ENCODE peak calls at places on chromosomes 12 and 14, in nine cellular contexts. One of them, this sample, is unnamed.

GRCh38 chr12:132218915-132219314 is 74.7 kb downstream of the NOC4L start:
- DNase-seq in HS-5: no peak
- DNase-seq in AML-193: peak
- DNase-seq in nephron progenitor cell: peak
- DNase-seq in pancreas: peak
- DNase-seq in NCI-H748 treated with DMSO at 0.1 percent for 48 hours: peak
- DNase-seq in occipital lobe: no peak
- DNase-seq in sciatic nerve: no peak
- DNase-seq in activated naive CD4-positive, alpha-beta T cell: peak
- DNase-seq in this sample: peak

GRCh38 chr14:34489324-34489723 is 27.3 kb upstream of the SPTSSA start:
- DNase-seq in HS-5: no peak
- DNase-seq in AML-193: no peak
- DNase-seq in nephron progenitor cell: no peak
- DNase-seq in pancreas: no peak
- DNase-seq in NCI-H748 treated with DMSO at 0.1 percent for 48 hours: no peak
- DNase-seq in occipital lobe: no peak
- DNase-seq in sciatic nerve: no peak
- DNase-seq in activated naive CD4-positive, alpha-beta T cell: no peak
- DNase-seq in this sample: no peak

GRCh38 chr12:107091381-107091780 is 2.0 kb downstream of the CRY1 start:
- DNase-seq in HS-5: peak
- DNase-seq in AML-193: no peak
- DNase-seq in nephron progenitor cell: no peak
- DNase-seq in pancreas: no peak
- DNase-seq in NCI-H748 treated with DMSO at 0.1 percent for 48 hours: peak
- DNase-seq in occipital lobe: no peak
- DNase-seq in sciatic nerve: no peak
- DNase-seq in activated naive CD4-positive, alpha-beta T cell: no peak
- DNase-seq in this sample: no peak

GRCh38 chr12:14643247-14643646 is 53.2 kb downstream of the GUCY2C start:
- DNase-seq in HS-5: no peak
- DNase-seq in AML-193: peak
- DNase-seq in nephron progenitor cell: no peak
- DNase-seq in pancreas: no peak
- DNase-seq in NCI-H748 treated with DMSO at 0.1 percent for 48 hours: no peak
- DNase-seq in occipital lobe: no peak
- DNase-seq in sciatic nerve: no peak
- DNase-seq in activated naive CD4-positive, alpha-beta T cell: no peak
- DNase-seq in this sample: no peak

GRCh38 chr12:49198431-49199155 is 9.7 kb upstream of the TUBA1A start:
- DNase-seq in HS-5: peak
- DNase-seq in AML-193: no peak
- DNase-seq in nephron progenitor cell: no peak
- DNase-seq in pancreas: no peak
- DNase-seq in NCI-H748 treated with DMSO at 0.1 percent for 48 hours: peak
- DNase-seq in occipital lobe: peak
- DNase-seq in sciatic nerve: no peak
- DNase-seq in activated naive CD4-positive, alpha-beta T cell: no peak
- DNase-seq in this sample: no peak

GRCh38 chr14:53894456-53894855 is 62.2 kb downstream of the BMP4 start:
- DNase-seq in HS-5: peak
- DNase-seq in AML-193: no peak
- DNase-seq in nephron progenitor cell: no peak
- DNase-seq in pancreas: no peak
- DNase-seq in NCI-H748 treated with DMSO at 0.1 percent for 48 hours: no peak
- DNase-seq in occipital lobe: no peak
- DNase-seq in sciatic nerve: no peak
- DNase-seq in activated naive CD4-positive, alpha-beta T cell: no peak
- DNase-seq in this sample: no peak

GRCh38 chr12:49867580-49868341 is 24.9 kb upstream of the BCDIN3D start:
- DNase-seq in HS-5: no peak
- DNase-seq in AML-193: no peak
- DNase-seq in nephron progenitor cell: no peak
- DNase-seq in pancreas: no peak
- DNase-seq in NCI-H748 treated with DMSO at 0.1 percent for 48 hours: no peak
- DNase-seq in occipital lobe: no peak
- DNase-seq in sciatic nerve: no peak
- DNase-seq in activated naive CD4-positive, alpha-beta T cell: no peak
- DNase-seq in this sample: no peak

GRCh38 chr12:30824311-30824710 is 69.6 kb upstream of the CAPRIN2 start:
- DNase-seq in HS-5: no peak
- DNase-seq in AML-193: no peak
- DNase-seq in nephron progenitor cell: no peak
- DNase-seq in pancreas: no peak
- DNase-seq in NCI-H748 treated with DMSO at 0.1 percent for 48 hours: no peak
- DNase-seq in occipital lobe: no peak
- DNase-seq in sciatic nerve: no peak
- DNase-seq in activated naive CD4-positive, alpha-beta T cell: no peak
- DNase-seq in this sample: no peak

GRCh38 chr14:89422181-89422951 is 5.3 kb upstream of the FOXN3 start:
- DNase-seq in HS-5: no peak
- DNase-seq in AML-193: no peak
- DNase-seq in nephron progenitor cell: no peak
- DNase-seq in pancreas: no peak
- DNase-seq in NCI-H748 treated with DMSO at 0.1 percent for 48 hours: no peak
- DNase-seq in occipital lobe: no peak
- DNase-seq in sciatic nerve: no peak
- DNase-seq in activated naive CD4-positive, alpha-beta T cell: no peak
- DNase-seq in this sample: no peak

GRCh38 chr14:33534636-33535035 is 416.2 kb downstream of the EGLN3 start:
- DNase-seq in HS-5: no peak
- DNase-seq in AML-193: no peak
- DNase-seq in nephron progenitor cell: no peak
- DNase-seq in pancreas: no peak
- DNase-seq in NCI-H748 treated with DMSO at 0.1 percent for 48 hours: no peak
- DNase-seq in occipital lobe: no peak
- DNase-seq in sciatic nerve: no peak
- DNase-seq in activated naive CD4-positive, alpha-beta T cell: no peak
- DNase-seq in this sample: no peak

GRCh38 chr12:89833337-89834252 is 125.0 kb upstream of the ATP2B1 start:
- DNase-seq in HS-5: no peak
- DNase-seq in AML-193: no peak
- DNase-seq in nephron progenitor cell: no peak
- DNase-seq in pancreas: no peak
- DNase-seq in NCI-H748 treated with DMSO at 0.1 percent for 48 hours: no peak
- DNase-seq in occipital lobe: peak
- DNase-seq in sciatic nerve: no peak
- DNase-seq in activated naive CD4-positive, alpha-beta T cell: no peak
- DNase-seq in this sample: no peak

GRCh38 chr14:60514378-60515243 is 5.7 kb downstream of the SIX6 start:
- DNase-seq in HS-5: no peak
- DNase-seq in AML-193: no peak
- DNase-seq in nephron progenitor cell: peak
- DNase-seq in pancreas: peak
- DNase-seq in NCI-H748 treated with DMSO at 0.1 percent for 48 hours: peak
- DNase-seq in occipital lobe: no peak
- DNase-seq in sciatic nerve: peak
- DNase-seq in activated naive CD4-positive, alpha-beta T cell: no peak
- DNase-seq in this sample: no peak

GRCh38 chr14:22994762-22995275 is 12.5 kb upstream of the AJUBA start:
- DNase-seq in HS-5: no peak
- DNase-seq in AML-193: peak
- DNase-seq in nephron progenitor cell: peak
- DNase-seq in pancreas: no peak
- DNase-seq in NCI-H748 treated with DMSO at 0.1 percent for 48 hours: no peak
- DNase-seq in occipital lobe: no peak
- DNase-seq in sciatic nerve: no peak
- DNase-seq in activated naive CD4-positive, alpha-beta T cell: peak
- DNase-seq in this sample: no peak

GRCh38 chr14:29454026-29454693 is 473.5 kb downstream of the PRKD1 start:
- DNase-seq in HS-5: no peak
- DNase-seq in AML-193: no peak
- DNase-seq in nephron progenitor cell: no peak
- DNase-seq in pancreas: no peak
- DNase-seq in NCI-H748 treated with DMSO at 0.1 percent for 48 hours: no peak
- DNase-seq in occipital lobe: no peak
- DNase-seq in sciatic nerve: no peak
- DNase-seq in activated naive CD4-positive, alpha-beta T cell: no peak
- DNase-seq in this sample: no peak

GRCh38 chr12:19675361-19675760 is 236.1 kb downstream of the AEBP2 start:
- DNase-seq in HS-5: no peak
- DNase-seq in AML-193: no peak
- DNase-seq in nephron progenitor cell: no peak
- DNase-seq in pancreas: no peak
- DNase-seq in NCI-H748 treated with DMSO at 0.1 percent for 48 hours: no peak
- DNase-seq in occipital lobe: no peak
- DNase-seq in sciatic nerve: no peak
- DNase-seq in activated naive CD4-positive, alpha-beta T cell: no peak
- DNase-seq in this sample: no peak

GRCh38 chr12:17148706-17149105 is 542.7 kb upstream of the LMO3 start:
- DNase-seq in HS-5: no peak
- DNase-seq in AML-193: no peak
- DNase-seq in nephron progenitor cell: no peak
- DNase-seq in pancreas: no peak
- DNase-seq in NCI-H748 treated with DMSO at 0.1 percent for 48 hours: no peak
- DNase-seq in occipital lobe: no peak
- DNase-seq in sciatic nerve: no peak
- DNase-seq in activated naive CD4-positive, alpha-beta T cell: no peak
- DNase-seq in this sample: no peak

GRCh38 chr12:52573743-52574142 is at the start of gene KRT74:
- DNase-seq in HS-5: no peak
- DNase-seq in AML-193: no peak
- DNase-seq in nephron progenitor cell: no peak
- DNase-seq in pancreas: no peak
- DNase-seq in NCI-H748 treated with DMSO at 0.1 percent for 48 hours: no peak
- DNase-seq in occipital lobe: no peak
- DNase-seq in sciatic nerve: peak
- DNase-seq in activated naive CD4-positive, alpha-beta T cell: no peak
- DNase-seq in this sample: no peak

GRCh38 chr12:53105256-53105655 is 2.0 kb downstream of the SOAT2 start:
- DNase-seq in HS-5: no peak
- DNase-seq in AML-193: no peak
- DNase-seq in nephron progenitor cell: no peak
- DNase-seq in pancreas: no peak
- DNase-seq in NCI-H748 treated with DMSO at 0.1 percent for 48 hours: no peak
- DNase-seq in occipital lobe: no peak
- DNase-seq in sciatic nerve: peak
- DNase-seq in activated naive CD4-positive, alpha-beta T cell: no peak
- DNase-seq in this sample: no peak

GRCh38 chr12:130429656-130430505 is 92.2 kb downstream of the PIWIL1 start:
- DNase-seq in HS-5: no peak
- DNase-seq in AML-193: no peak
- DNase-seq in nephron progenitor cell: no peak
- DNase-seq in pancreas: no peak
- DNase-seq in NCI-H748 treated with DMSO at 0.1 percent for 48 hours: no peak
- DNase-seq in occipital lobe: no peak
- DNase-seq in sciatic nerve: peak
- DNase-seq in activated naive CD4-positive, alpha-beta T cell: no peak
- DNase-seq in this sample: no peak

GRCh38 chr12:42129595-42130204 is 15.0 kb downstream of the GXYLT1 start:
- DNase-seq in HS-5: peak
- DNase-seq in AML-193: peak
- DNase-seq in nephron progenitor cell: peak
- DNase-seq in pancreas: no peak
- DNase-seq in NCI-H748 treated with DMSO at 0.1 percent for 48 hours: peak
- DNase-seq in occipital lobe: no peak
- DNase-seq in sciatic nerve: no peak
- DNase-seq in activated naive CD4-positive, alpha-beta T cell: no peak
- DNase-seq in this sample: no peak

GRCh38 chr14:92780444-92780843 is 13.7 kb upstream of the GOLGA5 start:
- DNase-seq in HS-5: peak
- DNase-seq in AML-193: no peak
- DNase-seq in nephron progenitor cell: no peak
- DNase-seq in pancreas: no peak
- DNase-seq in NCI-H748 treated with DMSO at 0.1 percent for 48 hours: no peak
- DNase-seq in occipital lobe: no peak
- DNase-seq in sciatic nerve: no peak
- DNase-seq in activated naive CD4-positive, alpha-beta T cell: no peak
- DNase-seq in this sample: no peak

GRCh38 chr14:75770635-75771034 is 109.6 kb downstream of the TTLL5 start:
- DNase-seq in HS-5: no peak
- DNase-seq in AML-193: no peak
- DNase-seq in nephron progenitor cell: no peak
- DNase-seq in pancreas: no peak
- DNase-seq in NCI-H748 treated with DMSO at 0.1 percent for 48 hours: no peak
- DNase-seq in occipital lobe: no peak
- DNase-seq in sciatic nerve: no peak
- DNase-seq in activated naive CD4-positive, alpha-beta T cell: no peak
- DNase-seq in this sample: no peak

GRCh38 chr14:61690039-61690438 is 5.3 kb upstream of the HIF1A start:
- DNase-seq in HS-5: no peak
- DNase-seq in AML-193: no peak
- DNase-seq in nephron progenitor cell: no peak
- DNase-seq in pancreas: no peak
- DNase-seq in NCI-H748 treated with DMSO at 0.1 percent for 48 hours: no peak
- DNase-seq in occipital lobe: no peak
- DNase-seq in sciatic nerve: no peak
- DNase-seq in activated naive CD4-positive, alpha-beta T cell: no peak
- DNase-seq in this sample: no peak

GRCh38 chr14:55957950-55958349 is 160.3 kb upstream of the PELI2 start:
- DNase-seq in HS-5: no peak
- DNase-seq in AML-193: no peak
- DNase-seq in nephron progenitor cell: peak
- DNase-seq in pancreas: no peak
- DNase-seq in NCI-H748 treated with DMSO at 0.1 percent for 48 hours: peak
- DNase-seq in occipital lobe: no peak
- DNase-seq in sciatic nerve: no peak
- DNase-seq in activated naive CD4-positive, alpha-beta T cell: no peak
- DNase-seq in this sample: no peak

GRCh38 chr14:78519863-78520262 is 349.7 kb downstream of the NRXN3 start:
- DNase-seq in HS-5: no peak
- DNase-seq in AML-193: peak
- DNase-seq in nephron progenitor cell: peak
- DNase-seq in pancreas: no peak
- DNase-seq in NCI-H748 treated with DMSO at 0.1 percent for 48 hours: no peak
- DNase-seq in occipital lobe: no peak
- DNase-seq in sciatic nerve: no peak
- DNase-seq in activated naive CD4-positive, alpha-beta T cell: no peak
- DNase-seq in this sample: no peak

GRCh38 chr12:59650594-59651229 is 54.9 kb downstream of the SLC16A7 start:
- DNase-seq in HS-5: no peak
- DNase-seq in AML-193: no peak
- DNase-seq in nephron progenitor cell: no peak
- DNase-seq in pancreas: no peak
- DNase-seq in NCI-H748 treated with DMSO at 0.1 percent for 48 hours: no peak
- DNase-seq in occipital lobe: no peak
- DNase-seq in sciatic nerve: no peak
- DNase-seq in activated naive CD4-positive, alpha-beta T cell: no peak
- DNase-seq in this sample: no peak

GRCh38 chr12:54352022-54352531 is 12.2 kb downstream of the GPR84 start:
- DNase-seq in HS-5: no peak
- DNase-seq in AML-193: no peak
- DNase-seq in nephron progenitor cell: peak
- DNase-seq in pancreas: peak
- DNase-seq in NCI-H748 treated with DMSO at 0.1 percent for 48 hours: peak
- DNase-seq in occipital lobe: peak
- DNase-seq in sciatic nerve: no peak
- DNase-seq in activated naive CD4-positive, alpha-beta T cell: peak
- DNase-seq in this sample: no peak

GRCh38 chr12:95215925-95216324 is 1.3 kb downstream of the FGD6 start:
- DNase-seq in HS-5: no peak
- DNase-seq in AML-193: peak
- DNase-seq in nephron progenitor cell: no peak
- DNase-seq in pancreas: no peak
- DNase-seq in NCI-H748 treated with DMSO at 0.1 percent for 48 hours: peak
- DNase-seq in occipital lobe: no peak
- DNase-seq in sciatic nerve: no peak
- DNase-seq in activated naive CD4-positive, alpha-beta T cell: no peak
- DNase-seq in this sample: no peak

GRCh38 chr12:65895759-65896656 is 71.7 kb downstream of the HMGA2 start:
- DNase-seq in HS-5: no peak
- DNase-seq in AML-193: no peak
- DNase-seq in nephron progenitor cell: no peak
- DNase-seq in pancreas: no peak
- DNase-seq in NCI-H748 treated with DMSO at 0.1 percent for 48 hours: no peak
- DNase-seq in occipital lobe: no peak
- DNase-seq in sciatic nerve: no peak
- DNase-seq in activated naive CD4-positive, alpha-beta T cell: no peak
- DNase-seq in this sample: no peak

GRCh38 chr14:24243336-24243836 is 963 bp upstream of the TINF2 start:
- DNase-seq in HS-5: no peak
- DNase-seq in AML-193: peak
- DNase-seq in nephron progenitor cell: no peak
- DNase-seq in pancreas: no peak
- DNase-seq in NCI-H748 treated with DMSO at 0.1 percent for 48 hours: no peak
- DNase-seq in occipital lobe: no peak
- DNase-seq in sciatic nerve: no peak
- DNase-seq in activated naive CD4-positive, alpha-beta T cell: no peak
- DNase-seq in this sample: no peak

GRCh38 chr14:70808402-70809237 is 693 bp downstream of the MAP3K9 start:
- DNase-seq in HS-5: no peak
- DNase-seq in AML-193: no peak
- DNase-seq in nephron progenitor cell: peak
- DNase-seq in pancreas: peak
- DNase-seq in NCI-H748 treated with DMSO at 0.1 percent for 48 hours: peak
- DNase-seq in occipital lobe: peak
- DNase-seq in sciatic nerve: no peak
- DNase-seq in activated naive CD4-positive, alpha-beta T cell: peak
- DNase-seq in this sample: peak